ENCODE peak calls at places on chromosomes 12 and 14, in four cellular contexts. I is T-helper 17 cell, N is fibroblast of lung, Z is RKO. G is an unnamed sample.

GRCh38 chr12:19624401-19624930 is 185.2 kb downstream of the AEBP2 start:
- DNase-seq in I (no peak), N (no peak), Z (no peak), G (no peak)

GRCh38 chr14:104701383-104702076 is 12.1 kb downstream of the INF2 start:
- DNase-seq in I (no peak), N (no peak), Z (no peak), G (no peak)

GRCh38 chr12:108696111-108696995 is 35.0 kb downstream of the CORO1C start:
- DNase-seq in I (no peak), N (peak; percentile 99), Z (peak; percentile 34), G (peak; percentile 98)

GRCh38 chr14:60328588-60328987 is 79.6 kb downstream of the PPM1A start:
- DNase-seq in I (no peak), N (no peak), Z (no peak), G (no peak)

GRCh38 chr12:49903700-49904423 is at the start of gene FAIM2:
- DNase-seq in I (peak; percentile 26), N (peak; percentile 84), Z (no peak), G (peak; percentile 86)

GRCh38 chr14:95041477-95042020 is 115.8 kb downstream of the DICER1 start:
- DNase-seq in I (no peak), N (no peak), Z (no peak), G (no peak)

GRCh38 chr14:103503296-103503695 is 19.3 kb downstream of the CKB start:
- DNase-seq in I (no peak), N (no peak), Z (no peak), G (no peak)

GRCh38 chr14:71551291-71551955 is 380.8 kb upstream of the RGS6 start:
- DNase-seq in I (no peak), N (no peak), Z (no peak), G (peak; percentile 67)

GRCh38 chr12:107894589-107894988 is 120.1 kb downstream of the ASCL4 start:
- DNase-seq in I (no peak), N (no peak), Z (no peak), G (no peak)

GRCh38 chr12:6124411-6125151 is at the start of gene VWF:
- DNase-seq in I (no peak), N (no peak), Z (no peak), G (no peak)

GRCh38 chr14:105439710-105440553 is 20.3 kb downstream of the MTA1 start:
- DNase-seq in I (no peak), N (no peak), Z (no peak), G (peak; percentile 6)

GRCh38 chr14:36442824-36443241 is 77.2 kb downstream of the NKX2-1 start:
- DNase-seq in I (no peak), N (no peak), Z (no peak), G (no peak)

GRCh38 chr14:91453744-91454143 is 36.1 kb upstream of the CCDC88C start:
- DNase-seq in I (no peak), N (no peak), Z (no peak), G (no peak)

GRCh38 chr12:42691991-42692557 is 102.5 kb upstream of the PRICKLE1 start:
- DNase-seq in I (no peak), N (no peak), Z (no peak), G (peak; percentile 25)

GRCh38 chr12:32457251-32458025 is 58.1 kb downstream of the FGD4 start:
- DNase-seq in I (no peak), N (peak; percentile 59), Z (no peak), G (peak; percentile 69)

GRCh38 chr12:27554421-27555186 is 30.6 kb downstream of the PPFIBP1 start:
- DNase-seq in I (no peak), N (peak; percentile 81), Z (no peak), G (peak; percentile 90)

G was measured in cardiac fibroblast.